ENCODE peak calls at places on chromosomes 16 and 17, in four cellular contexts. F, W, V and S are unnamed samples.

GRCh38 chr16:69310479-69311114 is 553 bp upstream of the VPS4A start:
- DNase-seq in F (no peak), W (no peak), V (no peak), S (no peak)

GRCh38 chr16:17519556-17519955 is 48.8 kb upstream of the XYLT1 start:
- DNase-seq in F (peak), W (no peak), V (no peak), S (no peak)

GRCh38 chr17:44350733-44351226 is 5.7 kb downstream of the GRN start:
- DNase-seq in F (peak), W (peak), V (peak), S (peak)

GRCh38 chr17:78185981-78186688 is 717 bp downstream of the TK1 start:
- DNase-seq in F (no peak), W (no peak), V (no peak), S (peak)

GRCh38 chr17:18241229-18241871 is 15.9 kb downstream of the LLGL1 start:
- DNase-seq in F (no peak), W (no peak), V (peak), S (no peak)

GRCh38 chr16:46728804-46729203 is 19.3 kb downstream of the MYLK3 start:
- DNase-seq in F (no peak), W (no peak), V (no peak), S (no peak)

GRCh38 chr17:73058022-73058421 is 34.5 kb downstream of the SLC39A11 start:
- DNase-seq in F (no peak), W (no peak), V (no peak), S (no peak)

GRCh38 chr17:56896968-56897359 is 16.9 kb downstream of the TRIM25 start:
- DNase-seq in F (no peak), W (no peak), V (no peak), S (no peak)

GRCh38 chr17:61440697-61441096 is 11.5 kb upstream of the TBX4 start:
- DNase-seq in F (no peak), W (no peak), V (no peak), S (no peak)

GRCh38 chr16:12027091-12027490 is 50.6 kb downstream of the SNX29 start:
- DNase-seq in F (no peak), W (no peak), V (peak), S (no peak)

GRCh38 chr16:70701036-70701435 is 15.2 kb upstream of the MTSS2 start:
- DNase-seq in F (no peak), W (no peak), V (no peak), S (no peak)

GRCh38 chr17:75373290-75373689 is 32.2 kb downstream of the GRB2 start:
- DNase-seq in F (no peak), W (no peak), V (no peak), S (no peak)

GRCh38 chr16:4743217-4743897 is 9.0 kb downstream of the DNAAF8 start:
- DNase-seq in F (no peak), W (no peak), V (no peak), S (no peak)

GRCh38 chr17:58415371-58416055 is 1.8 kb downstream of the RNF43 start:
- DNase-seq in F (no peak), W (no peak), V (peak), S (no peak)

GRCh38 chr17:79812969-79813825 is 16.3 kb upstream of the CBX8 start:
- DNase-seq in F (no peak), W (no peak), V (peak), S (no peak)

GRCh38 chr17:17628388-17629008 is 37.0 kb upstream of the PEMT start:
- DNase-seq in F (no peak), W (no peak), V (no peak), S (no peak)

GRCh38 chr16:67199011-67199807 is at the start of gene ELMO3:
- DNase-seq in F (no peak), W (peak), V (peak), S (no peak)

GRCh38 chr17:43546317-43547188 is at the start of gene ETV4:
- DNase-seq in F (peak), W (peak), V (peak), S (peak)

GRCh38 chr17:49969794-49970389 is 902 bp downstream of the DLX4 start:
- DNase-seq in F (no peak), W (no peak), V (no peak), S (no peak)
- H4K91ac ChIP-seq in F (no peak), W (no peak), V (no peak), S (no peak)

DNA sequence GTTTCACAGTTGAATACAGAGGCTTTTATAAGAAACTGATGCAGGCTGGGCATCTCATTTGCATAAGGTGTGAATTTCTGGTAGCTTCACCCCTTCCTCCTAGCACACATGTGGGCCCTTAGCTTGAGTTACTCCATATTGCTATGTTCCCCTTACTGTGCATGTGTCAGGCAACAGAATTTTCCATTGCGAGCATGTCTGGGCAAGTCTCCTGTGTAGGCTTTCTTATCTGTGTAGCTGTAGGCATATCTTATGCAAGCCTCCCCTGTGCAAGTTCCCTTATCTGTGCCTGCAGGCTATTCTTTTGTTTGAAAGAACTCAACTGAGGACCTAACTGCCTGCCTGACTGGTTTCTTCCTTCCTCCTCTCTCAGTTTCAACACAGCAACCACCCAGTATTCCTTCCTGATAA is 597.4 kb upstream of the CDH5 start:
- DNase-seq in F (peak), W (no peak), V (no peak), S (peak)
- H3K4ac ChIP-seq in F (peak), W (no peak), V (no peak), S (peak)

DNA sequence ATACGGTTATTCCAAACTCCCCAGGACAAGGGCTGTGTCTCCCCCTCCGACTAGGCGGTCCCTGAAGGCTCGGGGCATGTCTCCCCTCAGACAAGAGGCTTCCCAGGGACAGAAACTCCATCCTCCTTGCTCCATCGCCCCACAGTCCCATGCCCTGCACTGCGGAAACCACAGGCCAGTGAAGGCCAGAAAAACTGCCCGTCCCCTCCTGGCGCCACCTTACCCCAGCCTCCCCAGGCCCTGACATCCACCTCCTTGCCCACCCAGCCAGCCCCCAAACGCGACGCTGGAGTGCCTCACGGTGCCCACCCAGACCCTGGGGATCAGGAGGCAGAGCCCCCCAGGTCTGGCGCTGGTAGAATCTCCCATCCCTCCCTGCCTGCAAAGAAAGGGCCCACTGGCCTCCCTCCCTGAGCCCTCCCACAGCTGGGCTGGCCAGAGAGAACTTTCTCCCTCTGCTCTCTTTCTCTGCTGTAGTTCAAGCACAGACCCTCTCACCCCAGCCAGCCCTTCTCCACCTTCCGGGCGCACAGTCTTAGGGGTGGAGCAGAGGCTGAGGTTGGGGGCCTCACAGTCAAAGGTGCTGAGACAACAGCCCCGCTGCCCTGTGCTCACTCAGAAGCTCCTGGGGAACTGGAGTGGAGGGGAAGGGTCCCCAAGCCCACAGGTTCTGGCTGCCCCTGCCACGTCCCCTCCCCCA is 30.7 kb upstream of the KRT17 start:
- DNase-seq in F (no peak), W (no peak), V (no peak), S (no peak)
- H4K8ac ChIP-seq in F (no peak), W (peak), V (no peak), S (no peak)

DNA sequence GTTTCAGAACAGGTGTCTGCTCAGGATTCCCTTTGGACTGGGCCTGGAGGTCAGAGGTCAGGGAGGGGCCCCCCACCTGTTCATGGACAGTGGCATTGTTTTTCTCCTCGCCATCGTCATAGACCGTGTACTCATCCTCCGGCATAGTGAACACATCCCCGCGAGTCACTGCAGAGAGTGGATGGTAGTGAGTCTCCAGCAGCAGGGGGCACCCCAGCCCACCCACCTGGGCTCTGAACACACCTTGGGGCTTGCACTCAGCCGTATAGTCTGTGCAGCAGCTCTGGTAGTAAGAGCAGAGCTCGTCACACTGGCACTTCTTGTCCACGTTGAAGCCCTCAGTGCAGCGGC is 448 bp downstream of the VTN start:
- DNase-seq in F (no peak), W (no peak), V (peak), S (no peak)
- H4K91ac ChIP-seq in F (peak), W (no peak), V (no peak), S (no peak)

DNA sequence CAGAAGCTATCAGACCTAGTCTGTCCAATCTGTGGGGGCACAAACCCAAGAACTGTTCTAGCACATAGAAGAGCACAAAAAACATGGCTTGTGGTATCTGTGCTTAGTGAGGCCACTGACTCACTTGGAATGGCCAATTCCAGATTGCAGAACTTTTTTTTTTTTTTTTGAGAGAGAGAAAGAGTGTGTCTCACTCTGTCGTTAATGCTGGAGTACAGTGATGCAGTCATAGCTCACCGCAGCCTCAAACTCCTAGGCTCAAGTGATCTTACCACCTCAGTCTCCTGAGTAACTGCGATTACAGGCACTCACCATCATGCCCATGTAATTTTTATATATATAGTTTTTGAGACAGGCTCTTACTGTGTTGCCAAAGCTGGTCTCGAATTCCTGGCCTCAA is 77.2 kb upstream of the CLEC3A start:
- DNase-seq in F (peak), W (no peak), V (no peak), S (peak)
- H3K4ac ChIP-seq in F (no peak), W (no peak), V (no peak), S (no peak)

GRCh38 chr17:82096709-82097186 is 1.3 kb downstream of the FASN start:
- DNase-seq in F (no peak), W (no peak), V (no peak), S (no peak)

GRCh38 chr17:82097187-82097918 is 683 bp downstream of the FASN start:
- DNase-seq in F (peak), W (no peak), V (no peak), S (peak)

GRCh38 chr17:82094931-82095776 is 2.9 kb downstream of the FASN start:
- DNase-seq in F (no peak), W (no peak), V (no peak), S (no peak)

GRCh38 chr17:82097919-82098168 is 192 bp downstream of the FASN start:
- DNase-seq in F (no peak), W (no peak), V (no peak), S (peak)

DNA sequence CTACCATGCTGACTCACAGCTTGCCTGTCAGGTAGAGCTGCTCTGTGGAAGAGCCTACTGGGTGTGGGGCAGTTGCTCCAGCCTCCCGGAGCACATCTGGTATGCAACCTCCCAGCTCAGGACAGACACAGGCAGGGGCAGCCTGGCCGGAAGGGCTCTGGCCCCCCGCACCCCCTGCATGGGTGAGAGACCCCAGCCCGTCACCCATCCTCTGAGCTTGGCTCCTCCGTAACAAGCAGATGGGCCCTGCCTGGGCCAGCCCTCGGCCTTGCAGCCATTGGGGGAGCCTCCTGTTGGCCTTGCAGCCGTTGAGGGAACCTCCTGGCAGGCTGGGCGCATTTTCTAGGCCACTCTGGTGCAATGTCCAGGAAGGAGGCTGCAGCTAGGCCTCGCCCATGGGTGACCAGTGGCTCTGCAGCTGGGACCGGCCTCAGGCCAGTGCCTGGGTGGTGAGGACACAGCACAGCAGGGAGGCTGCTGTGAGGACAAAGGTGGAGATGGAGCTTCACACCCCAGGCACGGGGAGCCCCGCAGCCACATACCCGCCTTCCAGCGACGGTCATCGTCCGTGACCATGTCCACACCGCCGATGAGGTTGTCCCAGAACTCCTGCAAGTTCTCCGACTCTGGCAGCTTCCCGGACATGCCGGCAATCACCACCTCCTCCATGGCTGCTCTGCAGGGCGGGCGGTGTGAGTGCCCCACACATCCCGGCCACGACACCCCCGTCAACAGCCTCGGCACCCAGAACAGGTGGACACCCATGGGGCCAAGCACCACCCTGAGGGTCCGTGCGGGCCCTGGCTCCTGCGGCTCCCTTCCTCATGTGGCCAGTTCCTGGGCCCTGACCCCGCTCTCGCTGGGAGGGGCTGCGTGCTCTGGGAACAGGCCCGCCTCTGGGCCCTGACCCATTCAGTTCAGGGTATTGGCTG is 2.0 kb downstream of the FASN start:
- DNase-seq in F (no peak), W (no peak), V (no peak), S (no peak)
- H4K8ac ChIP-seq in F (no peak), W (no peak), V (no peak), S (peak)

DNA sequence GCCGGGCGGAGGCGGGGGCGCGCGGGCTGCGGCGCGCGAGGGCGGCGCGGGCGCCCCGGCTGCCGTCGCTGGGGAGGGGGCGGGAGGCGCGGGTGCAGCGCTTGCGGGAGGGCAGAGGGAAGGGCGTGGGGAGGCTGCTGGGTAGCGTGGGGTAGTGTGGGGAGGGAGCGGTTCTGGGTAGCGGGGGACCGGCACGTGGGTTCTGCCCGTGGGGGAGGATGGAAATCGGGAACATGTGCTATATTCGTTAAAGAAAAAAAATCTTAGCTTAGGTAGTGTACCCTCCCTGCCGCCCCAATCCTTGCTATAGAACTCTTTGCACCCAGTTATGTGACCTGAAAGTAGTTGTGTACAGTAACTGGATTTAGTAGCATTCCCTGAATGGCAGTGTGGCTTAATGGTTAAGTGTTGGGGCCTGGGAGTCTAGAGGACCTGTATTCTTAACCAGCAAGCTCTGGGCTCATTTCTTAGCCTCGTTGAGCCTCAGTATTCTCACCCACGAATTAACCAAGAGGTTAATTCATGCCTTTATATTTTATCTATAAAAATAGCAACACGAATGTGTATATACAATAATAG is 644 bp downstream of the RABEP1 start:
- DNase-seq in F (no peak), W (no peak), V (no peak), S (peak)
- H4K91ac ChIP-seq in F (no peak), W (no peak), V (no peak), S (no peak)

DNA sequence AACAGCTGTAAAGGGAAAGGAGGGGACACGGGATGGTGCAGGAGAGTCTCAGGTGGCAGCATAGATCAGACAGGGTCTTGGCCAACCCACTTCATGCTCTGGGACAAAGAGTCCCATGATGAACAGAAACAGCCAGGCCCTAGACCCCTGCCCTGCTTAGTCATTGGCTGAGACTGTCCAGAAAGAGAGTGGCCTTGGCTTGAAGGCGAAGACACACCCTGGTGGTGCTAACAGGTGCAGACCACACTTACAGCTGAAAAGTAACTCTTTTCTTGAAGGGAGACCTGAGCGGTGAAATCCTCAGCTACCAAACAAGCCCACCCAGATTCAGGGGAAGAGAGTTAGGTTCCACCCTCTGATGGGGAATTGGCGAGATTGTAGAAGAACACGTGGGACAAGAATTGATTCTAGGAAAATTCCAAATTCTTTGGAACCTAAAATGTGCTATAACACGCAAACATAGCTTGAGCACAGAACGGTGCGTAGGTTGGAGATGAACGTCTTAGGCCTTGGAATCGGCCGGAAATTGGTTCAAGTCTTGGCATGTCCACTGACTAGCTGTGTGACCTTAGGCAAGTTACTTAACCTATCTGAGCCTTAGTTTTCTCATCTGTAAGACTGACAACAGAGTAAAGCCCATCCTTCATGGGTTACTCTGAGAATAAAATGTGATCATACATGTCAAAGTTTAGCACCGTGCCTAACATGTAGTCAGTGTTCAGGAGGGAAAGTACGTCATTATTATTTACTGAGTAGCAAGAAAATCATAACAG is 12.5 kb upstream of the MLYCD start:
- DNase-seq in F (no peak), W (no peak), V (no peak), S (no peak)
- H3K4ac ChIP-seq in F (no peak), W (no peak), V (no peak), S (no peak)

DNA sequence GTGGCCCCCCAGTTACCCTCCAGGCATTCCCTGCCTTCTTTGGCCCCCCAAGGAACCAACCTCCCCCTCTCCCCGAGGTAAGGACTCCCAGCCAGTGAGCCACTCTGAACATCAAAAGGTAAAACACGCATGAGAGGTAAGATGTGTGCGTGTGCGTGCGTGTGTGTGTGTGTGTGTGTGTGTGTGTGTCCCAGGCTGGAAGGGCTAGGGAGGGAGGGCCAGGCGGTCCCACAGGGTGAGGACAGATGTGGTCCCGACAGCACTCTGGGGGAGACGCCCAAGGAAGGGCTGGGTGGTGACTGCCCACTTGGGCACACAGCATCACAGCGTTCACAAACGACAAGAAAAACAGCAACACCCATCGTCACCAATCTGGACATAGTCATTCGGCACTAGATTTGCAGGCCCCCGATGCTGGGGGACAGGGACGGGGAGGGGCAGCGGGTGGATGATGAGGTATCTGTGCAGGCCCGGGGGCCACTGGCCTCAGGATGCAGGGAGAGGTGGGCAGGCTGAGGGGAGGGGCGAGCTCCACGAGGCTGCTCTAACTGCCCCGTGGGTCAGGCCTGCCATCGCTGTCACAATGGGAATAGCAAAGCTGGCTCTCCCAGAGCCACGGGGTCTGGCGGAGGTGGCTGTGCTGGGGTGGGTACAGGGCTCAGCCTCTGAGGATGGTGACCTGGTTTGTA is 16.3 kb downstream of the MNT start:
- DNase-seq in F (no peak), W (no peak), V (no peak), S (no peak)
- H4K8ac ChIP-seq in F (no peak), W (peak), V (no peak), S (no peak)